ENCODE peak calls at places on chromosomes 16 and 17, in five cellular contexts. R is tibial artery; A is right cardiac atrium; X is Jurkat, Clone E6-1; U is neural progenitor cell. F is an unnamed sample.

GRCh38 chr17:57915532-57915931 is 39.7 kb downstream of the CUEDC1 start:
- DNase-seq in R (no peak), U (peak; percentile 42), A (peak; percentile 72), X (no peak), F (no peak)

GRCh38 chr17:35973333-35974260 is 7.7 kb downstream of the CCL16 start:
- DNase-seq in X (no peak), A (peak; percentile 59), U (no peak), R (peak; percentile 25), F (no peak)

GRCh38 chr17:16935241-16935663 is 36.7 kb downstream of the TNFRSF13B start:
- DNase-seq in A (no peak), R (no peak), X (no peak), U (no peak), F (peak; percentile 32)

GRCh38 chr16:896261-897199 is 74.3 kb downstream of the LMF1 start:
- DNase-seq in X (no peak), R (no peak), U (no peak), A (peak; percentile 27), F (no peak)

GRCh38 chr16:46884513-46885293 is 541 bp downstream of the GPT2 start:
- DNase-seq in X (no peak), A (peak; percentile 55), U (peak; percentile 59), R (no peak), F (peak; percentile 70)

GRCh38 chr16:21950782-21951521 is 2.2 kb upstream of the UQCRC2 start:
- DNase-seq in U (peak; percentile 18), A (no peak), R (no peak), X (peak; percentile 45), F (no peak)

GRCh38 chr17:19492140-19492539 is 41.5 kb upstream of the SLC47A1 start:
- DNase-seq in U (no peak), A (no peak), R (no peak), X (no peak), F (no peak)

GRCh38 chr17:29590261-29590978 is 972 bp upstream of the GIT1 start:
- DNase-seq in X (peak; percentile 35), U (no peak), R (no peak), A (peak; percentile 72), F (peak; percentile 65)

GRCh38 chr16:83680980-83681379 is 126.8 kb upstream of the HSBP1 start:
- DNase-seq in U (no peak), A (no peak), R (no peak), X (no peak), F (no peak)

GRCh38 chr17:7988750-7989178 is 13.7 kb upstream of the GUCY2D start:
- DNase-seq in X (peak; percentile 89), R (no peak), U (peak; percentile 87), A (no peak), F (no peak)

GRCh38 chr16:12539185-12539929 is 264.3 kb downstream of the CPPED1 start:
- DNase-seq in X (peak; percentile 12), R (no peak), U (no peak), A (no peak), F (no peak)

GRCh38 chr17:79978545-79978852 is 57.2 kb downstream of the TBC1D16 start:
- DNase-seq in X (no peak), A (no peak), R (no peak), U (no peak), F (no peak)

GRCh38 chr17:78677303-78678219 is 100.4 kb upstream of the DNAH17 start:
- DNase-seq in U (no peak), A (no peak), R (no peak), X (no peak), F (no peak)

GRCh38 chr16:85759631-85760419 is 8.9 kb upstream of the C16orf74 start:
- DNase-seq in X (no peak), R (no peak), U (no peak), A (no peak), F (peak; percentile 86)

GRCh38 chr17:28008526-28008925 is 34.0 kb upstream of the NLK start:
- DNase-seq in U (peak; percentile 88), A (peak; percentile 63), X (peak; percentile 45), R (no peak), F (peak; percentile 47)

GRCh38 chr16:5928476-5929055 is 831.0 kb upstream of the EEF2KMT start:
- DNase-seq in U (peak; percentile 54), A (no peak), X (no peak), R (no peak), F (peak; percentile 56)

GRCh38 chr16:80285089-80285488 is 255.7 kb upstream of the DYNLRB2 start:
- DNase-seq in X (no peak), U (no peak), A (no peak), R (no peak), F (no peak)

GRCh38 chr16:4859900-4860255 is 12.6 kb downstream of the UBN1 start:
- DNase-seq in R (no peak), U (no peak), A (no peak), X (no peak), F (no peak)

GRCh38 chr16:22007509-22008214 is at the start of gene MOSMO:
- DNase-seq in X (no peak), R (peak; percentile 65), A (peak; percentile 92), U (peak; percentile 83), F (peak; percentile 90)

GRCh38 chr16:87264634-87265033 is 52.6 kb downstream of the C16orf95 start:
- DNase-seq in U (no peak), A (no peak), X (no peak), R (no peak), F (no peak)

GRCh38 chr17:74217036-74217725 is 3.8 kb downstream of the TTYH2 start:
- DNase-seq in R (no peak), X (no peak), A (no peak), U (no peak), F (no peak)

GRCh38 chr16:48963901-48964615 is 317.6 kb downstream of the CBLN1 start:
- DNase-seq in A (no peak), R (no peak), U (no peak), X (no peak), F (no peak)

GRCh38 chr17:69936996-69937395 is 138.0 kb upstream of the KCNJ16 start:
- DNase-seq in X (no peak), A (no peak), R (no peak), U (no peak), F (no peak)

GRCh38 chr17:82213251-82214011 is 789 bp upstream of the CCDC57 start:
- DNase-seq in R (no peak), X (no peak), A (peak; percentile 68), U (peak; percentile 66), F (peak; percentile 93)

GRCh38 chr16:2371421-2371820 is 30.9 kb upstream of the ABCA3 start:
- DNase-seq in U (no peak), X (no peak), A (no peak), R (no peak), F (no peak)

GRCh38 chr16:11052080-11052808 is 107.9 kb downstream of the CLEC16A start:
- DNase-seq in R (no peak), X (peak; percentile 80), U (no peak), A (no peak), F (no peak)

GRCh38 chr17:41970901-41971331 is 4.3 kb downstream of the CNP start:
- DNase-seq in A (no peak), R (no peak), X (no peak), U (no peak), F (no peak)

GRCh38 chr16:22379656-22380055 is 5.2 kb upstream of the CDR2 start:
- DNase-seq in A (no peak), X (no peak), R (no peak), U (no peak), F (no peak)

GRCh38 chr17:31525801-31526549 is 134.5 kb downstream of the RAB11FIP4 start:
- DNase-seq in A (no peak), R (no peak), X (no peak), U (peak; percentile 39), F (peak; percentile 79)

DNA sequence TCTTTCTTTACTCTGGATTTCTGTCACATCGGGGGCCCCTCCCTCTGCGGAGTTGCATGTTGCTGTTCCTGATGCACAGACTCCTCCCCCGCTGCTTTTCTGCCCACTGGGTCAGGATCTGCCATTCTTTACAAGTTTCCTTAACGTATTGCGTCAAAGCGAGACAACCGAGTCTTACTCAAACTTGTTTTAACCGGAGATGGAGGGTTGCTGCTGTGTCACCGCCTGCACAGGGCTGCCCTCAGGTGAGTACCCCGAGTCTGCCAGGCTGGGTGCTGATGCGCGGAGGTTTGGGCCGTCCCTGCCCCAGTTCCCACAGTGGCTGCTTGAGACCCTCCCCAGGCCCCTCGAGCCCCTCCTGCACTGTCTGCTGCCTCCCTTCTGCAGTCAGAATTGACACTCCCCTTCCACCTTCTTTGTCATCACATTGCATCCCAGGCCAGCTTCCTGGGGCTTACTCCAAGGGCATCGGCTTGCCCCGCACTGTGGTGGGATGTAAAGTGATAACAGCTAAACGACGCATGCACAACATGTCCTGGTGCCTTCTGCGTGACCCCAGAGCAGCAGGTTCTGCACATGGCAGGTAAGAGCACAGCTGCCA is 19.3 kb downstream of the CARHSP1 start:
- DNase-seq in U (no peak), R (no peak), X (no peak), A (no peak), F (peak; percentile 64)
- H3K4me3 ChIP-seq in U (no peak overlapping the region), R (no peak overlapping the region), X (no peak overlapping the region), A (no peak overlapping the region), F (no peak overlapping the region)

GRCh38 chr16:18969050-18969854 is 14.5 kb upstream of the TMC7 start:
- DNase-seq in U (peak; percentile 88), X (peak; percentile 51), R (peak; percentile 88), A (peak; percentile 95), F (peak; percentile 90)
- H3K4me3 ChIP-seq in U (peak overlapping the region; percentile 52), X (peak overlapping the region; percentile 29), R (peak overlapping the region; percentile 43), A (peak overlapping the region; percentile 66), F (no peak overlapping the region)

GRCh38 chr16:51134269-51134812 is 16.7 kb downstream of the SALL1 start:
- DNase-seq in A (peak; percentile 80), U (peak; percentile 59), X (no peak), R (no peak), F (peak; percentile 84)
- H3K4me3 ChIP-seq in A (no peak overlapping the region), U (peak overlapping the region; percentile 30), X (no peak overlapping the region), R (no peak overlapping the region), F (peak overlapping the region; percentile 65)

GRCh38 chr17:76131061-76131691 is 9.9 kb downstream of the FOXJ1 start:
- DNase-seq in A (no peak), R (no peak), U (no peak), X (no peak), F (peak; percentile 72)

GRCh38 chr17:76132574-76133338 is 8.3 kb downstream of the FOXJ1 start:
- DNase-seq in R (no peak), X (no peak), A (no peak), U (peak; percentile 55), F (peak; percentile 91)

GRCh38 chr17:76130473-76130872 is 10.6 kb downstream of the FOXJ1 start:
- DNase-seq in X (no peak), R (no peak), U (no peak), A (no peak), F (no peak)

GRCh38 chr17:76134911-76135809 is 5.9 kb downstream of the FOXJ1 start:
- DNase-seq in X (no peak), R (no peak), U (peak; percentile 48), A (no peak), F (peak; percentile 88)

GRCh38 chr17:76131692-76132573 is 9.1 kb downstream of the FOXJ1 start:
- DNase-seq in R (no peak), A (no peak), X (no peak), U (no peak), F (peak; percentile 66)
- H3K4me3 ChIP-seq in R (no peak overlapping the region), A (no peak overlapping the region), X (no peak overlapping the region), U (peak overlapping the region; percentile 35), F (peak overlapping the region; percentile 16)

GRCh38 chr16:35146031-35146710 is 1686.8 kb downstream of the TP53TG3F start:
- DNase-seq in U (no peak), X (no peak), A (no peak), R (no peak), F (no peak)
- H3K4me3 ChIP-seq in U (no peak overlapping the region), X (no peak overlapping the region), A (no peak overlapping the region), R (no peak overlapping the region), F (no peak overlapping the region)